ENCODE peak calls at places on chromosomes 12 and 14, in five cellular contexts. S is uterus, T is adrenal gland, G is upper lobe of right lung, W is AG10803. X is an unnamed sample.

GRCh38 chr12:107027304-107028053 is 40.5 kb upstream of the MTERF2 start:
- DNase-seq in W (peak), S (peak), T (no peak), G (no peak), X (peak)

GRCh38 chr12:6465467-6466183 is 4.9 kb downstream of the VAMP1 start:
- DNase-seq in T (peak), W (peak), G (no peak), S (peak), X (peak)

GRCh38 chr12:18439541-18439940 is 178.2 kb downstream of the PIK3C2G start:
- DNase-seq in G (no peak), W (no peak), T (no peak), S (no peak), X (no peak)

GRCh38 chr12:49921299-49921698 is 17.6 kb upstream of the FAIM2 start:
- DNase-seq in W (no peak), T (no peak), G (no peak), S (no peak), X (no peak)

GRCh38 chr12:98002887-98003493 is 512.4 kb upstream of the TMPO start:
- DNase-seq in G (no peak), W (peak), T (peak), S (no peak), X (no peak)

GRCh38 chr12:96879301-96879700 is 27.8 kb upstream of the NEDD1 start:
- DNase-seq in S (no peak), T (no peak), W (no peak), G (no peak), X (no peak)

GRCh38 chr14:89425931-89426330 is 8.9 kb upstream of the FOXN3 start:
- DNase-seq in G (no peak), W (peak), T (no peak), S (no peak), X (peak)

GRCh38 chr12:24574538-24574937 is 374.4 kb downstream of the BCAT1 start:
- DNase-seq in T (no peak), G (no peak), S (no peak), W (no peak), X (no peak)

GRCh38 chr14:22597771-22598098 is 365 bp upstream of the ABHD4 start:
- DNase-seq in G (no peak), T (no peak), S (no peak), W (no peak), X (no peak)

GRCh38 chr12:118560733-118561132 is 184.4 kb downstream of the SUDS3 start:
- DNase-seq in S (no peak), T (no peak), G (no peak), W (no peak), X (no peak)

GRCh38 chr14:33404054-33404453 is 465.4 kb downstream of the NPAS3 start:
- DNase-seq in T (no peak), G (no peak), W (peak), S (no peak), X (peak)

GRCh38 chr14:65470404-65470880 is 57.9 kb downstream of the FUT8 start:
- DNase-seq in S (no peak), W (no peak), T (no peak), G (no peak), X (no peak)

GRCh38 chr14:64217318-64217717 is 76.9 kb downstream of the ESR2 start:
- DNase-seq in W (no peak), S (peak), T (no peak), G (no peak), X (no peak)

GRCh38 chr14:32883189-32883588 is 55.5 kb upstream of the NPAS3 start:
- DNase-seq in W (no peak), T (no peak), S (no peak), G (no peak), X (no peak)

GRCh38 chr12:91574975-91575374 is 392.4 kb upstream of the DCN start:
- DNase-seq in W (no peak), G (no peak), S (no peak), T (no peak), X (no peak)

GRCh38 chr12:84508325-84508861 is 404.2 kb downstream of the SLC6A15 start:
- DNase-seq in T (no peak), G (no peak), W (peak), S (peak), X (peak)

GRCh38 chr12:24921251-24922038 is 27.5 kb downstream of the BCAT1 start:
- DNase-seq in T (no peak), G (no peak), S (no peak), W (peak), X (no peak)

GRCh38 chr14:79656496-79656895 is 554.8 kb downstream of the DIO2 start:
- DNase-seq in T (no peak), G (no peak), W (no peak), S (no peak), X (no peak)

GRCh38 chr14:59868021-59868420 is 2.6 kb downstream of the RTN1 start:
- DNase-seq in S (no peak), T (no peak), G (no peak), W (no peak), X (no peak)

GRCh38 chr14:22520235-22520634 is 68.8 kb downstream of the DAD1 start:
- DNase-seq in T (no peak), G (no peak), S (peak), W (peak), X (peak)

GRCh38 chr12:120529641-120530314 is 820 bp upstream of the COQ5 start:
- DNase-seq in G (no peak), S (no peak), T (no peak), W (peak), X (no peak)

GRCh38 chr12:56158926-56159461 is 835 bp downstream of the MYL6 start:
- DNase-seq in T (peak), W (peak), S (peak), G (peak), X (peak)

GRCh38 chr12:69404851-69405365 is 45.4 kb downstream of the YEATS4 start:
- DNase-seq in T (no peak), W (no peak), S (no peak), G (no peak), X (no peak)

GRCh38 chr12:49049566-49050224 is 10.9 kb downstream of the KMT2D start:
- DNase-seq in G (no peak), S (no peak), T (no peak), W (peak), X (no peak)

GRCh38 chr14:21066882-21067502 is 3.1 kb upstream of the ARHGEF40 start:
- DNase-seq in W (no peak), S (no peak), T (no peak), G (no peak), X (no peak)

GRCh38 chr12:7142057-7142644 is 12.0 kb downstream of the CLSTN3 start:
- DNase-seq in W (peak), T (peak), S (no peak), G (peak), X (no peak)

GRCh38 chr12:92036771-92037453 is 108.7 kb downstream of the BTG1 start:
- DNase-seq in S (no peak), G (no peak), T (no peak), W (peak), X (peak)

GRCh38 chr12:218221-218620 is 4.3 kb upstream of the SLC6A12 start:
- DNase-seq in G (no peak), T (no peak), S (no peak), W (no peak), X (no peak)

GRCh38 chr12:220946-221550 is 7.1 kb upstream of the SLC6A12 start:
- DNase-seq in S (no peak), W (no peak), G (no peak), T (no peak), X (no peak)

GRCh38 chr12:221736-222135 is 7.8 kb upstream of the SLC6A12 start:
- DNase-seq in G (no peak), T (no peak), S (no peak), W (no peak), X (no peak)

GRCh38 chr12:218728-219590 is 5.0 kb upstream of the SLC6A12 start:
- DNase-seq in W (no peak), S (no peak), T (no peak), G (no peak), X (no peak)

GRCh38 chr12:219891-220352 is 6.0 kb upstream of the SLC6A12 start:
- DNase-seq in G (peak), S (no peak), T (peak), W (peak), X (no peak)
- TF ChIP-seq CTCF in G (peak), S (peak), T (peak), W (peak), X (peak)

DNA sequence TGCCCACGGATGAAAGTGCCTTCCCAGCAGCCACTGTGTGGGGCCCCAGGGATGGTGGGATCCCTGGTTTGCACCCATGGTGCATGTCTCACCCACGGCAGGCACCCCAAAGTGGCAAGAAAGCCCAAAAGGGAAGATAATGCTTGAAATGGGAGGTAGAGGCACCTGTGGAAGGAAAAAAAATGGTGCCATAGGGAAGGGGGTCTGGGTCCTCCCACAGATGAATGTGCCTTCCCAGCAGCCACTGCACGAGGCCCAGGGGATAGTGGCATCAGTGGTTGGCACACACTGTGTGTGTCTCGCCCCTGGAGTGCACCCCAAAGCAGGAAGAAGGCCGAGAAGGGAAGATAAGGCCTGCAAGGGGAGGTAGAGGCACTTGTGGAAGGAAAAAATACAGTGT is 264.2 kb downstream of the ALG10 start:
- DNase-seq in T (no peak), G (no peak), S (no peak), W (no peak), X (no peak)
- H3K4me3 ChIP-seq in T (no peak), G (no peak), S (no peak), W (no peak), X (no peak)

GRCh38 chr12:131831021-131831571 is 2.9 kb downstream of the MMP17 start:
- DNase-seq in T (no peak), G (no peak), W (no peak), S (no peak), X (no peak)

GRCh38 chr12:131829795-131830334 is 1.7 kb downstream of the MMP17 start:
- DNase-seq in W (no peak), S (no peak), G (no peak), T (no peak), X (no peak)

GRCh38 chr12:131831635-131832041 is 3.4 kb downstream of the MMP17 start:
- DNase-seq in T (no peak), S (peak), G (no peak), W (peak), X (peak)

GRCh38 chr12:131829351-131829794 is 1.2 kb downstream of the MMP17 start:
- DNase-seq in W (no peak), G (peak), T (no peak), S (no peak), X (no peak)

GRCh38 chr12:131830335-131831020 is 2.3 kb downstream of the MMP17 start:
- DNase-seq in W (peak), T (peak), S (peak), G (peak), X (peak)
- TF ChIP-seq CTCF in W (peak), T (peak), S (peak), G (peak), X (peak)

DNA sequence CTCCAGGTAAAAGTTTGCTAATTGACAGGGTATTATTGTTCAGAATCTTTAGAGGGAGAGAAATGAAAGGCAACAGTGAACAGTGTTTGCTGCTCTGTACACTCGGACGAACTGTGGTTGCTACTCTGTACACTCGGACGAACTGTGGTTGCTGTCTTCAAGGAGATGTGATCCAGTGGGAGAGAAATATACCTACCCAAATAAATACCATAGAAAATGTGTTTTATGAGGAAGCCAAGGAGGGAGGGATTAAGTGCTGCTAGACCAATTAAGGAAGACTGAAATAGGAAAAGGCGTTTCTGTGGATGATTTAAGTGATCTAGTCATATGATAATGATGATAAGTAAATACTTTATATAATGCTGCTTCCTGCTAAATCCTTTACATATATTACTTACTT is 2.7 kb downstream of the STK38L start:
- DNase-seq in T (no peak), G (no peak), W (no peak), S (no peak), X (no peak)
- H3K4me3 ChIP-seq in T (no peak), G (peak), W (no peak), S (peak), X (no peak)

GRCh38 chr14:94143239-94143638 is 13.8 kb upstream of the IFI27L2 start:
- DNase-seq in T (no peak), S (no peak), W (no peak), G (no peak), X (no peak)
- TF ChIP-seq CTCF in T (no peak), S (no peak), W (peak), G (peak), X (peak)

DNA sequence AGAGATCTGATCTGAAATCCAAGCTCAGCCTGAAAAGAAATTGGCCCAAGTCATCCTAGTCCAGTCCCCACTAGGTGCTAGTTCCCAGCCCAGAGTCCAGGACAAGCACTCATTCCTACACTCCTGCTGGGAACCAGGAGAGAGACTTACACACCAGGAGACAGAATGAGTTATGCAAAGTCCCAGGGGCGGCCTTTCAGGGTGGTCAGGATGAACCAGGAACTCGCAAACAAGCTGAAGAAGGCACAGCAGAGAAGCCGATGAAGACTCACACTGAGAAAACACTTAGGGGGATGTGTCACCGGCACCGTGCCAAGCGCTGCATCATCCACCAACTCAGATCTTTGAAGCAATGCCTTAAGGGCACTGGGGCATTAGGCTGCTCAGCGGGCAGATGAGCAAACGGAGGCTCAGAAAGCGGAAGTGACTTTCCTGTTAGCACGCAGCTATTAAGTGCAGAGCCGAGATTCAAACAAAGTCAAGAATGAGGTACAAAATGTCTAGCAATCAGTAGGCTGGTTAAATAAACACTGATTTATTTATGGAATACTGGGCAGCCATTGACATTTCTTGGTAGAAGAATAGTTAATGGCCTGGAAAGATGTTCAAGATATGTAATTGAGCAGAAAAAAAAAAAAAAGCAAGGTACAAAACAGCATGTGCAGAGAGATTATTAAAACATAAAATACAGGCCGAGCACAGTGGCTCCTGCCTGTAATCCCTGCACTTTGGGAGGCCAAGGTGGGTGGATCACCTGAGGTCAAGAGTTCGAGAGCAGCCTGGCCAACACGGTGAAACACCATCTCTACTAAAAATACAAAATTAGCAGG is 78.7 kb downstream of the LRRC74A start:
- DNase-seq in W (peak), S (peak), T (peak), G (peak), X (peak)
- H3K4me3 ChIP-seq in W (peak), S (no peak), T (no peak), G (no peak), X (peak)

DNA sequence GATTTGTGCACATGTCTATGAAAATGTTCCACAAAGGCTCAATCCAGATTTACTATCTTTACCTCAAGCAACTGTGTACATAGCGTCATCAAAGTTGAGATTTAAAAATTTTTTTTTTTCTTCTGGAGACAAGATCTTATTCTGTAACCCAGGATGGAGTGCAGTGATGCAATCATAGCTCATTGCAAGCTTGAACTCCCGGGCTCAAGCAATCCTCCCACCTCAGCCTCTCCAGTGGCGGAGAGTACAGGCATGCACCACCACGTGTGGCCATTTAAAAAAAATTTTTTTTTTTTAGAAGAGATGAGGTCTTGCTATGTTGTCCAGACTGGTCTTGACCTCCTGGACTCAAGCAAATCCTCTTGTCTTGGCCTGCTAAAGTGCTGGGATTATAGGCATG is 2.3 kb downstream of the COCH start:
- DNase-seq in W (no peak), G (no peak), S (no peak), T (no peak), X (no peak)
- TF ChIP-seq CTCF in W (no peak), G (no peak), S (no peak), T (no peak), X (no peak)

GRCh38 chr12:108516511-108517275 is 1.6 kb downstream of the FICD start:
- DNase-seq in G (no peak), S (no peak), W (peak), T (no peak), X (no peak)

GRCh38 chr12:108514973-108515814 is at the start of gene FICD:
- DNase-seq in G (peak), T (peak), W (peak), S (peak), X (peak)

GRCh38 chr12:108511633-108512540 is 3.2 kb upstream of the FICD start:
- DNase-seq in S (peak), G (no peak), T (peak), W (peak), X (peak)

GRCh38 chr12:108515916-108516315 is 839 bp downstream of the FICD start:
- DNase-seq in T (no peak), W (no peak), S (no peak), G (no peak), X (no peak)

GRCh38 chr12:108514468-108514972 is 557 bp upstream of the FICD start:
- DNase-seq in G (no peak), S (no peak), T (no peak), W (no peak), X (no peak)
- H3K4me3 ChIP-seq in G (peak), S (peak), T (no peak), W (peak), X (peak)

GRCh38 chr14:49173765-49174373 is 412.3 kb downstream of the RPS29 start:
- DNase-seq in T (peak), G (no peak), S (no peak), W (peak), X (peak)
- TF ChIP-seq CTCF in T (peak), G (peak), S (no peak), W (peak), X (peak)

DNA sequence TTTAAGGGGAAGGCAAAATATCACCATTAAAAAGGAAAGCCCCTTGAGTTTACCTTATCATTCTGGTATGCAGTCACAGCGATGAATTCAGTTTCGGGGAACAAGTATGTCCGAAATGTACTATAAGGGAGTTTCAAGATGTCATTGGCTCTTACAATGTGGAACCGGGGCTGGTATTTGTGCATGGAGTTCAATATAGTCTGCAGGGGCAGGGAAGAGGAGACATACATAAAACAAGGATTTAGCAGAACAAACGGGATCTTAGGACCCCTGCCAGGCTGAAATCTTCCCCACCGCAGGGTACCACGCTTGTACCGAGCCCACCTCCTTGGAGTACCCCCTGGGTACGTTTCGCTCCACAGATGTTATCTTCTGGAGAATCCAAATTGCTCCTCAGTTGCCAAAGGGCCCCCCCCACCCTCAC is 4.5 kb downstream of the TBX3 start:
- DNase-seq in W (no peak), G (no peak), T (no peak), S (no peak), X (no peak)
- H3K4me3 ChIP-seq in W (peak), G (peak), T (peak), S (peak), X (peak)